ENCODE peak calls at places on chromosome 14, in four cellular contexts. O, E, F and I are unnamed samples.

GRCh38 chr14:20469890-20470858 is 968 bp downstream of the PNP start:
- DNase-seq in O (peak), E (no peak), F (peak), I (peak)

GRCh38 chr14:74910556-74910955 is 12.5 kb downstream of the RPS6KL1 start:
- DNase-seq in O (no peak), E (no peak), F (no peak), I (no peak)

GRCh38 chr14:106141242-106142220 is 615.1 kb downstream of the TMEM121 start:
- DNase-seq in O (no peak), E (no peak), F (peak), I (no peak)

GRCh38 chr14:37060496-37061260 is 111.7 kb downstream of the SLC25A21 start:
- DNase-seq in O (no peak), E (peak), F (no peak), I (no peak)

GRCh38 chr14:56474419-56475022 is 105.1 kb upstream of the TMEM260 start:
- DNase-seq in O (peak), E (no peak), F (peak), I (peak)

GRCh38 chr14:73719361-73719760 is 5.2 kb upstream of the PNMA1 start:
- DNase-seq in O (no peak), E (no peak), F (no peak), I (no peak)

GRCh38 chr14:69501362-69501964 is 16.9 kb downstream of the PLEKHD1 start:
- DNase-seq in O (no peak), E (no peak), F (no peak), I (no peak)

GRCh38 chr14:43803076-43803689 is 703.9 kb downstream of the FSCB start:
- DNase-seq in O (no peak), E (no peak), F (no peak), I (no peak)

GRCh38 chr14:91424813-91425719 is 7.4 kb upstream of the CCDC88C start:
- DNase-seq in O (no peak), E (no peak), F (peak), I (no peak)

GRCh38 chr14:29654910-29655590 is 272.6 kb downstream of the PRKD1 start:
- DNase-seq in O (no peak), E (no peak), F (no peak), I (no peak)

GRCh38 chr14:74616507-74616906 is 4.5 kb upstream of the LTBP2 start:
- DNase-seq in O (no peak), E (no peak), F (peak), I (peak)

GRCh38 chr14:84225243-84225642 is 1304.7 kb upstream of the FLRT2 start:
- DNase-seq in O (no peak), E (no peak), F (no peak), I (no peak)

GRCh38 chr14:24198845-24199524 is 3.7 kb upstream of the TM9SF1 start:
- DNase-seq in O (no peak), E (no peak), F (no peak), I (no peak)

GRCh38 chr14:70515796-70516195 is 19.0 kb downstream of the ADAM20 start:
- DNase-seq in O (no peak), E (no peak), F (no peak), I (no peak)

GRCh38 chr14:92528486-92529100 is 15.0 kb downstream of the RIN3 start:
- DNase-seq in O (no peak), E (no peak), F (no peak), I (no peak)

GRCh38 chr14:64947710-64948611 is 5.4 kb upstream of the GPX2 start:
- DNase-seq in O (peak), E (no peak), F (no peak), I (no peak)

GRCh38 chr14:64737391-64738305 is 33.4 kb downstream of the PLEKHG3 start:
- DNase-seq in O (no peak), E (no peak), F (no peak), I (no peak)

GRCh38 chr14:29148221-29148620 is 381.6 kb downstream of the FOXG1 start:
- DNase-seq in O (no peak), E (no peak), F (no peak), I (no peak)

GRCh38 chr14:104392001-104392395 is 187.6 kb upstream of the C14orf180 start:
- DNase-seq in O (no peak), E (no peak), F (no peak), I (no peak)

GRCh38 chr14:59897757-59898383 is 22.1 kb upstream of the LRRC9 start:
- DNase-seq in O (peak), E (peak), F (peak), I (peak)

GRCh38 chr14:32761381-32761968 is 177.2 kb upstream of the NPAS3 start:
- DNase-seq in O (no peak), E (no peak), F (no peak), I (no peak)

GRCh38 chr14:32764131-32764530 is 174.5 kb upstream of the NPAS3 start:
- DNase-seq in O (no peak), E (no peak), F (no peak), I (no peak)

GRCh38 chr14:32757568-32757967 is 181.1 kb upstream of the NPAS3 start:
- DNase-seq in O (no peak), E (no peak), F (no peak), I (no peak)

GRCh38 chr14:32763673-32764072 is 175.0 kb upstream of the NPAS3 start:
- DNase-seq in O (no peak), E (no peak), F (no peak), I (no peak)

DNA sequence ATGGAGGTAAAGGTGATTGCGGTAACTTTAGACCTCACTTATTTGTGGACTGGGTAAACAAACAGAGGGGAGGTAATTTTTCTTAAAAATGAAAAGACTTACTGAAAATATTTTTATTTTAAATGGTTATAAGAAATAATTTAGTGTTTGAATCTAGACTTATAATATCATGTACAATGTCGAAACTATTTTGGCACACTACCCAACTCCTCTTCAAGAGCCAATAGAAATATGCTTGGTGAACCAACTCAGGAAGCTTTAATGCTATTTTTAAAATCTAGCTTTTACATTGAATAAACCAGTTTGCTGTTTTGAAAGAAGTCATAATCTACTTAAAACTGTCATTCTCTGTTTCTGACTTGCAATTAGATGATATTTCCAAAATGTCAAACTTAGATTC is 175.8 kb upstream of the NPAS3 start:
- DNase-seq in O (no peak), E (no peak), F (no peak), I (no peak)
- TF ChIP-seq USF2 in O (no peak), E (no peak), F (no peak), I (no peak)

GRCh38 chr14:95270203-95270602 is 49.5 kb downstream of the CLMN start:
- DNase-seq in O (no peak), E (no peak), F (no peak), I (no peak)
- TF ChIP-seq NR3C1 in O (no peak), E (no peak), F (no peak), I (no peak)

DNA sequence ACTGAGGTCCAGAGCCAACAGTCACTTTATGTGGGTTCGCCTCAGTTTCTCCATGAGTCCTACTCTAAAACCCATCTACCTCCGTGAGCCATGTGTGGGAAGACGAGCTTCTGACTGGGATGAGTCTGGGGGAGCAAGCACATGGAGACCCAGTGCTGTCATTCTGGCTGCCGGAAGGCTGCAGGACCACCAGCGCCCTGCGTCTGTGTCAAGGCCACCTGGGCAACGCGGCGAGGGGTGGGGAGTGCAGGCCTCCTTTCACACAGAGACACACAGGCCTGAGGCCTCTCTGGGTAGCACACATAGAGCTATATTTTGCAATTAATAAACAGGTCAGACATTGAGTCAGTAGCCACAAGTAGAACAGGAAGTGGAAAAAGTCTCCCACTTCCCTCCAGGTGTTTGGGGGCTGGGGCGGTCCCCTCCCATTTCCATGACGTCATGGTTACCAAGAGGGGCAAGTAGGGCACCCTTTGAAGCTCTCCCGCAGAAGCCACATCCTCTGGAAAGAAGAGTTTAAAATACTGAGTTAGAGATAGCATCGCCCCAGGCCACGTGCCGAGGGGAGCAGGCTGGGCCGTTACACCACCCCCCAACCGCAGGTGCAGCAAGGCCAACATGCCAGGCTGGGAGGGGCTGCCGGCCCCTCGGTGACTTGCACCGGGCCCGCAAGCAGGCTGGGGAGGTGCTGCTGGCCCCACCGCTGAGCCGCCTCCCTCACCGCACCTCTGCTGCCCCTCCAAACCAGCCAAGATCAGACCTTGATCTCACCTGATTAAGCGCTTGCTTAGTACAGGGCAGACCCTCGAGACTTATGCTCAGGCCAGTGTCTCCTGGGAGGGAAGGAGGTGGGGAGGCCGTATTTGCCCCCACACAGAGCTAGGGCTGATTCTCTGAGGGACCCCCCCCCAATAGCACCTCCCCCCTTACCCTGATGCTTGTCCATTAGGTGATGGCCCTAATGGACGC is 32.7 kb downstream of the DAD1 start:
- DNase-seq in O (no peak), E (no peak), F (peak), I (no peak)
- TF ChIP-seq USF2 in O (no peak), E (no peak), F (peak), I (no peak)

GRCh38 chr14:89909586-89909985 is 44.9 kb downstream of the EFCAB11 start:
- DNase-seq in O (no peak), E (no peak), F (no peak), I (no peak)

GRCh38 chr14:89911018-89911919 is 43.3 kb downstream of the EFCAB11 start:
- DNase-seq in O (peak), E (peak), F (no peak), I (no peak)

GRCh38 chr14:89912667-89913211 is 41.8 kb downstream of the EFCAB11 start:
- DNase-seq in O (peak), E (no peak), F (no peak), I (peak)

GRCh38 chr14:89908712-89909450 is 45.6 kb downstream of the EFCAB11 start:
- DNase-seq in O (no peak), E (no peak), F (no peak), I (no peak)

DNA sequence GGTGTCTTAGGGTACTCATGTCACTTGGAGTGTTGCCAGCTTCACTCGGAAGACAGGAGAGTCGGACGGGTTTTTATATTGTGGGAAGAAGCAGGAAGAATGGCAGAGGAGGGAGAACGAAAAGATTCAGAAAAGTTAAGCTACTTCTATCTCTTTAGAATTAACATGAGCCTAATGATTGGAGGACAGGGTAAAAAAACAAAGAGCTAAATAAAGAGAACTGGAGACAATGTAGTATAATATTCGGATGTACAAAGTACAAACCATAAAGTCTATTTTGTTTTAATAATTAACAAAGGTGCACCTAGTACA is 43.9 kb downstream of the EFCAB11 start:
- DNase-seq in O (no peak), E (no peak), F (no peak), I (peak)
- TF ChIP-seq NR3C1 in O (no peak), E (no peak), F (no peak), I (no peak)

DNA sequence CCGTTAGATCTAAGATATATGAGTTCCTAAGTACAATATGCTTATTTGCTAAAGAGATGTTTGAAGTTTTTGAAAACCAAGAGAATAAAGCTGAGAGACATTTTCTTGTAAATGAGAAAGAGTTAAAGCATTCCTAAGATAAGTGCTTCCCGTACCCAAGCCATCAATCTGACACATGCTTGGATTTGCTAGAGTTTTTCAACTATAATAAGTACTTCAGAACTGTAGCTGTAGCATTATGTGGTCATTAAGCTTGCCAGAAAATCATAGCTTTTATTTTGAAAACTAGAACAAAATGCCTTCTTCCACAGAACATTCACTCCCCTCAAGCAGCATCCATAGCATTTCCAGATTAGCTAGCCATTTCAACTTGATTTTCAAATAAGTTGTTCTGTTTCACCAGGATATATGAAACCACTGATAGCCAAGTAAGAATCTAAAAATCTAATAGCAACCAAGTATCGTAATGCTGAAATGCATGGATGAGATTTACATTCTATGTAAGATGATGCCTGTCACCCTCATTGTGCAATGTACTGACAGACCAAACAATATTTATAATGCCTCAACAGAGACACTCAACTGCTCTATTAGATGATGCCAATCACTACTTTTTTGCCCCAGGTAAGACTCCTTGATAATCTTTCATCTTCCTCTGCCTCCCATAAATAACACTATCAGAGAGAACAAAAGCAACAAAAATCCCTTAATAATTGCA is 8.0 kb downstream of the SNW1 start:
- DNase-seq in O (no peak), E (no peak), F (no peak), I (no peak)
- TF ChIP-seq USF2 in O (no peak), E (no peak), F (no peak), I (no peak)

DNA sequence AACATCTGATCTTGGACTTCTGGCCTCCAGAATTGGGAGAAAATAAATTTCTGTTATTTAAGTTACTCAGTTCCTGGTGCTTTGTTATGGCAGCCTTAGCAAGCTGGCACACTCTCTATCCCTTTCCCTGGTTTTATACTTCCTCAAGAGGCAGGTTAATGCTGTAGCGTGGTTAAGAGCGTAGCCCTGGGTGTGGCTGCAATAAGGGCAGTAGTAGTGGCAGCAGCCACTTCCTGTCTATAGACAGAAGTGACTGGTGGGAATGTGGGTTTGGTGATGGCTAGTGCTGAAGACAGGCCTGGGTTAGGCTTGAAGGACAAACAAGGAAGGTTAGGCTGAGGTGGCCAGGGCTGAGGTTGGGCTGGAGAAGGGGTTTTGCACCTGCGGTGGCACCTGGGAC is 3.6 kb upstream of the LGALS3 start:
- DNase-seq in O (no peak), E (no peak), F (no peak), I (no peak)
- TF ChIP-seq NR3C1 in O (no peak), E (no peak), F (no peak), I (no peak)

GRCh38 chr14:77457522-77458248 is at the start of the genes AHSA1 and VIPAS39:
- DNase-seq in O (peak), E (peak), F (peak), I (peak)

GRCh38 chr14:77458249-77458950 is 507 bp downstream of the AHSA1 start:
- DNase-seq in O (peak), E (peak), F (peak), I (peak)

GRCh38 chr14:77455966-77456640 is 1.3 kb downstream of the VIPAS39 start:
- DNase-seq in O (no peak), E (no peak), F (no peak), I (no peak)

GRCh38 chr14:77457115-77457521 is 283 bp downstream of the VIPAS39 start:
- DNase-seq in O (no peak), E (no peak), F (no peak), I (no peak)

DNA sequence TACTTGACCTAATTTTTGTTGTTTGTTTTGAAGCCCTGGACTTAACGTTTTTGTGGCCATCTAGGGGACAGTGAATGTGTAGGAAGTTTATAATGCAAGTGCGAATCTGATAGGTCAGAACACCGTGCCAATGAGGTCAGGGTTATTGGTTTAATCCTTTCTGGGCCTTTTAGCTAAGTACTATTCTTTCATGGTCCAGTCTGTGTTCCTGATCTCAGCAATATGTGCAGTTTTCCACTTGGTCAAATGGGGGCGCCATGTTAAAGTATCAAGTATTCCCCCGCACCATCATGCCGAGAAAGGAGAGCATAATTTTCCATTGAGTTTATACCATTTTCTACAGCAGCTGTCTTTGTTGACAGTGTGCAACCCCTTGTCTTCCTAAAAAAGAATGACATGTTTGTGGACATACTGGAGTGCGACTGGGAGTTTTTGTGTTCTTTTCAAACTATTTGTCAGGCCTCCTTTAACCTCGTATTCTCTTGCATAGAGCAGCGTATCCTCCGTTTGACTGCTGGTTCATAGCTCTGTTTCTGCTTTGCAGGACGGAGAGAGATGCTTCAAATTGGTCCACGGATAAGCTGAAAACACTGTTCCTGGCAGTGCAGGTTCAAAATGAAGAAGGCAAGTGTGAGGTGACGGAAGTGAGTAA is 1.3 kb downstream of the AHSA1 start:
- DNase-seq in O (peak), E (peak), F (peak), I (peak)
- TF ChIP-seq USF2 in O (no peak), E (no peak), F (no peak), I (no peak)

GRCh38 chr14:55249423-55249822 is 21.8 kb upstream of the FBXO34 start:
- DNase-seq in O (no peak), E (no peak), F (no peak), I (no peak)
- TF ChIP-seq NR3C1 in O (no peak), E (no peak), F (no peak), I (no peak)